ENCODE peak calls at places on chromosomes 2 and 18, in eight cellular contexts. A, N, X, P, Y, O, W and T are unnamed samples.

GRCh38 chr2:79040967-79041582 is 15.6 kb downstream of the REG3G start:
- DNase-seq in A (peak; percentile 8), N (no peak), X (no peak), P (no peak), Y (no peak), O (no peak), W (no peak), T (no peak)

GRCh38 chr2:148300534-148300933 is 279.6 kb downstream of the MBD5 start:
- DNase-seq in A (no peak), N (no peak), X (no peak), P (no peak), Y (no peak), O (no peak), W (no peak), T (no peak)

GRCh38 chr2:28469304-28469703 is 26.6 kb upstream of the PLB1 start:
- DNase-seq in A (no peak), N (no peak), X (no peak), P (no peak), Y (no peak), O (no peak), W (no peak), T (no peak)

GRCh38 chr2:83196225-83196624 is 1262.9 kb downstream of the SUCLG1 start:
- DNase-seq in A (peak; percentile 22), N (peak; percentile 7), X (no peak), P (no peak), Y (no peak), O (no peak), W (no peak), T (no peak)

GRCh38 chr2:165328272-165328671 is 89.1 kb downstream of the SCN2A start:
- DNase-seq in A (no peak), N (no peak), X (no peak), P (no peak), Y (no peak), O (no peak), W (no peak), T (no peak)

GRCh38 chr2:42742740-42743666 is 20.9 kb downstream of the OXER1 start:
- DNase-seq in A (no peak), N (no peak), X (no peak), P (no peak), Y (no peak), O (no peak), W (no peak), T (no peak)

GRCh38 chr2:41726364-41726763 is 321.5 kb upstream of the PKDCC start:
- DNase-seq in A (no peak), N (no peak), X (no peak), P (no peak), Y (no peak), O (no peak), W (no peak), T (no peak)

GRCh38 chr18:76977681-76978234 is 154.8 kb downstream of the MBP start:
- DNase-seq in A (no peak), N (peak; percentile 32), X (no peak), P (no peak), Y (no peak), O (no peak), W (no peak), T (no peak)

GRCh38 chr18:74368901-74369705 is 53.5 kb downstream of the C18orf63 start:
- DNase-seq in A (no peak), N (no peak), X (no peak), P (peak; percentile 74), Y (no peak), O (no peak), W (no peak), T (no peak)